ENCODE peak calls at places on chromosomes 11 and 22, in six cellular contexts. One of them, this sample, is unnamed.

GRCh38 chr11:28140689-28141455 is 32.7 kb downstream of the METTL15 start:
- DNase-seq in H1: no peak
- DNase-seq in H9: no peak
- DNase-seq in IMR-90: no peak
- DNase-seq in neuronal stem cell: no peak
- DNase-seq in trophoblast cell: peak
- DNase-seq in this sample: no peak

GRCh38 chr11:125433454-125434121 is 62.5 kb downstream of the FEZ1 start:
- DNase-seq in H1: no peak
- DNase-seq in H9: peak
- DNase-seq in IMR-90: peak
- DNase-seq in neuronal stem cell: peak
- DNase-seq in trophoblast cell: peak
- DNase-seq in this sample: peak

GRCh38 chr11:72405009-72405408 is 29.3 kb downstream of the CLPB start:
- DNase-seq in H1: no peak
- DNase-seq in H9: no peak
- DNase-seq in IMR-90: no peak
- DNase-seq in neuronal stem cell: no peak
- DNase-seq in trophoblast cell: peak
- DNase-seq in this sample: no peak

GRCh38 chr11:93846411-93846810 is 4.0 kb downstream of the VSTM5 start:
- DNase-seq in H1: no peak
- DNase-seq in H9: no peak
- DNase-seq in IMR-90: peak
- DNase-seq in neuronal stem cell: no peak
- DNase-seq in trophoblast cell: no peak
- DNase-seq in this sample: peak

GRCh38 chr11:11407065-11407737 is 54.2 kb upstream of the CSNK2A3 start:
- DNase-seq in H1: no peak
- DNase-seq in H9: no peak
- DNase-seq in IMR-90: no peak
- DNase-seq in neuronal stem cell: no peak
- DNase-seq in trophoblast cell: no peak
- DNase-seq in this sample: peak

GRCh38 chr11:11491589-11491988 is 130.2 kb downstream of the GALNT18 start:
- DNase-seq in H1: no peak
- DNase-seq in H9: no peak
- DNase-seq in IMR-90: no peak
- DNase-seq in neuronal stem cell: no peak
- DNase-seq in trophoblast cell: no peak
- DNase-seq in this sample: no peak

GRCh38 chr11:116580828-116581227 is 192.0 kb downstream of the BUD13 start:
- DNase-seq in H1: peak
- DNase-seq in H9: peak
- DNase-seq in IMR-90: no peak
- DNase-seq in neuronal stem cell: peak
- DNase-seq in trophoblast cell: no peak
- DNase-seq in this sample: no peak

GRCh38 chr11:74647404-74647803 is 55.0 kb downstream of the POLD3 start:
- DNase-seq in H1: no peak
- DNase-seq in H9: no peak
- DNase-seq in IMR-90: peak
- DNase-seq in neuronal stem cell: no peak
- DNase-seq in trophoblast cell: no peak
- DNase-seq in this sample: peak

GRCh38 chr11:133894956-133895549 is 49.7 kb upstream of the SPATA19 start:
- DNase-seq in H1: no peak
- DNase-seq in H9: peak
- DNase-seq in IMR-90: no peak
- DNase-seq in neuronal stem cell: no peak
- DNase-seq in trophoblast cell: peak
- DNase-seq in this sample: no peak

GRCh38 chr22:29574762-29575450 is 6.0 kb downstream of the NIPSNAP1 start:
- DNase-seq in H1: no peak
- DNase-seq in H9: no peak
- DNase-seq in IMR-90: no peak
- DNase-seq in neuronal stem cell: no peak
- DNase-seq in trophoblast cell: no peak
- DNase-seq in this sample: no peak

GRCh38 chr11:98587884-98588283 is 432.9 kb upstream of the CNTN5 start:
- DNase-seq in H1: no peak
- DNase-seq in H9: no peak
- DNase-seq in IMR-90: no peak
- DNase-seq in neuronal stem cell: no peak
- DNase-seq in trophoblast cell: no peak
- DNase-seq in this sample: no peak

DNA sequence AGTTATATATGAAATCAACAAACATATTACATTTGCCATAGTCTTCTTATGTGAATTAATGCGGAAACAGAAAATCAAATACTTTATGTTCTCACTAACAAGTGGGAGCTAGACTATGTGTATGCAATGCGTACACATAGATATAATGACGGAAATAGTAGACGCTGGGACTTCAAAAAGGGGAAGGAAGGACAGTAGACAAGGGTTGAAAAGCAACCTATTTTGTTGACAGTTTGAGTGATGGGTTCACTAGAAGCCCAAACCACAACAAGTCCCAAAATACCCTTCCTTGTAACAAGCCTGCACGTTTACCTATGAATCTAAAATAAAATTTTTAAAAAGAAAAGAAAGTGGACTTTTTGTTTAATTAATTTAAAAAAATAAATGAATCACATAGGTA is 430.8 kb upstream of the CNTN5 start:
- DNase-seq in H1: no peak
- DNase-seq in H9: no peak
- DNase-seq in IMR-90: no peak
- DNase-seq in neuronal stem cell: no peak
- DNase-seq in trophoblast cell: no peak
- DNase-seq in this sample: no peak
- H3K14ac ChIP-seq in H1: no peak
- H3K14ac ChIP-seq in H9: no peak
- H3K14ac ChIP-seq in IMR-90: no peak
- H3K14ac ChIP-seq in neuronal stem cell: no peak
- H3K14ac ChIP-seq in trophoblast cell: no peak
- H3K14ac ChIP-seq in this sample: no peak

GRCh38 chr11:64000740-64001514 is 14.7 kb downstream of the OTUB1 start:
- DNase-seq in H1: no peak
- DNase-seq in H9: no peak
- DNase-seq in IMR-90: no peak
- DNase-seq in neuronal stem cell: no peak
- DNase-seq in trophoblast cell: no peak
- DNase-seq in this sample: no peak
- H3K14ac ChIP-seq in H1: no peak
- H3K14ac ChIP-seq in H9: no peak
- H3K14ac ChIP-seq in IMR-90: no peak
- H3K14ac ChIP-seq in neuronal stem cell: peak
- H3K14ac ChIP-seq in trophoblast cell: peak
- H3K14ac ChIP-seq in this sample: no peak

GRCh38 chr11:57764972-57765371 is 3.4 kb downstream of the CTNND1 start:
- DNase-seq in H1: no peak
- DNase-seq in H9: no peak
- DNase-seq in IMR-90: no peak
- DNase-seq in neuronal stem cell: no peak
- DNase-seq in trophoblast cell: peak
- DNase-seq in this sample: no peak

GRCh38 chr11:57762235-57762866 is 749 bp downstream of the CTNND1 start:
- DNase-seq in H1: no peak
- DNase-seq in H9: no peak
- DNase-seq in IMR-90: no peak
- DNase-seq in neuronal stem cell: no peak
- DNase-seq in trophoblast cell: peak
- DNase-seq in this sample: peak

GRCh38 chr11:57761301-57762234 is at the start of gene CTNND1:
- DNase-seq in H1: peak
- DNase-seq in H9: peak
- DNase-seq in IMR-90: peak
- DNase-seq in neuronal stem cell: peak
- DNase-seq in trophoblast cell: peak
- DNase-seq in this sample: peak

GRCh38 chr11:57764527-57764926 is 2.9 kb downstream of the CTNND1 start:
- DNase-seq in H1: no peak
- DNase-seq in H9: no peak
- DNase-seq in IMR-90: no peak
- DNase-seq in neuronal stem cell: no peak
- DNase-seq in trophoblast cell: no peak
- DNase-seq in this sample: peak

DNA sequence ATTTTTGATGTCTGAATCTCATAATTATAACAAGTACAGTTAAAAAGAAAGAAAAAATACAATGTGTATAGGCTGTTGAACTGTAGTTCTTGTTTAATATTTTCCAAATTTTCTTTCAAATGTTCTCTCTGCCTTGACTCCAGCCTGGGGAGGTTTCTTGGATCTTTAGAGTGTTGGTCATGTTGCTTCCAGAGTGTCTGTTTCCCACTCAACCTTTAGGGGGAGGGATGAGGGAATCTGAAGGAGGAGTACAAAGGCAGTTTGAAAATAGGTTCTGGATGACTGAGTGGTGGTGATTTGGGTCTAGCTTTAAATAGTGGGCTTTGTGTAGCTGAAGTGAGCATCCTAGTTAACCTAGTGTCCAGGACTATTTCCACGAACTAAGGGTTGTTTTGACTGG is 2.0 kb downstream of the CTNND1 start:
- DNase-seq in H1: no peak
- DNase-seq in H9: no peak
- DNase-seq in IMR-90: peak
- DNase-seq in neuronal stem cell: no peak
- DNase-seq in trophoblast cell: peak
- DNase-seq in this sample: peak
- H3K14ac ChIP-seq in H1: no peak
- H3K14ac ChIP-seq in H9: no peak
- H3K14ac ChIP-seq in IMR-90: peak
- H3K14ac ChIP-seq in neuronal stem cell: no peak
- H3K14ac ChIP-seq in trophoblast cell: no peak
- H3K14ac ChIP-seq in this sample: no peak

GRCh38 chr11:13074714-13075464 is 65.8 kb downstream of the RASSF10 start:
- DNase-seq in H1: no peak
- DNase-seq in H9: no peak
- DNase-seq in IMR-90: no peak
- DNase-seq in neuronal stem cell: no peak
- DNase-seq in trophoblast cell: no peak
- DNase-seq in this sample: no peak
- H3K14ac ChIP-seq in H1: no peak
- H3K14ac ChIP-seq in H9: no peak
- H3K14ac ChIP-seq in IMR-90: no peak
- H3K14ac ChIP-seq in neuronal stem cell: no peak
- H3K14ac ChIP-seq in trophoblast cell: no peak
- H3K14ac ChIP-seq in this sample: no peak

GRCh38 chr11:131169057-131169456 is 201.4 kb upstream of the NTM start:
- DNase-seq in H1: no peak
- DNase-seq in H9: no peak
- DNase-seq in IMR-90: no peak
- DNase-seq in neuronal stem cell: no peak
- DNase-seq in trophoblast cell: no peak
- DNase-seq in this sample: no peak

GRCh38 chr11:131172011-131172410 is 198.4 kb upstream of the NTM start:
- DNase-seq in H1: no peak
- DNase-seq in H9: no peak
- DNase-seq in IMR-90: no peak
- DNase-seq in neuronal stem cell: no peak
- DNase-seq in trophoblast cell: no peak
- DNase-seq in this sample: no peak
- H3K14ac ChIP-seq in H1: no peak
- H3K14ac ChIP-seq in H9: no peak
- H3K14ac ChIP-seq in IMR-90: no peak
- H3K14ac ChIP-seq in neuronal stem cell: no peak
- H3K14ac ChIP-seq in trophoblast cell: no peak
- H3K14ac ChIP-seq in this sample: no peak

GRCh38 chr11:58691675-58692074 is 40.1 kb downstream of the GLYAT start:
- DNase-seq in H1: no peak
- DNase-seq in H9: no peak
- DNase-seq in IMR-90: no peak
- DNase-seq in neuronal stem cell: no peak
- DNase-seq in trophoblast cell: peak
- DNase-seq in this sample: no peak
- H3K14ac ChIP-seq in H1: no peak
- H3K14ac ChIP-seq in H9: no peak
- H3K14ac ChIP-seq in IMR-90: no peak
- H3K14ac ChIP-seq in neuronal stem cell: no peak
- H3K14ac ChIP-seq in trophoblast cell: no peak
- H3K14ac ChIP-seq in this sample: no peak

GRCh38 chr22:23035557-23036277 is 34.6 kb upstream of the GNAZ start:
- DNase-seq in H1: no peak
- DNase-seq in H9: no peak
- DNase-seq in IMR-90: no peak
- DNase-seq in neuronal stem cell: no peak
- DNase-seq in trophoblast cell: no peak
- DNase-seq in this sample: no peak
- H3K14ac ChIP-seq in H1: no peak
- H3K14ac ChIP-seq in H9: no peak
- H3K14ac ChIP-seq in IMR-90: no peak
- H3K14ac ChIP-seq in neuronal stem cell: no peak
- H3K14ac ChIP-seq in trophoblast cell: no peak
- H3K14ac ChIP-seq in this sample: no peak

GRCh38 chr11:119262668-119263351 is 54.1 kb downstream of the MCAM start:
- DNase-seq in H1: no peak
- DNase-seq in H9: no peak
- DNase-seq in IMR-90: peak
- DNase-seq in neuronal stem cell: no peak
- DNase-seq in trophoblast cell: no peak
- DNase-seq in this sample: peak

GRCh38 chr11:119263352-119263940 is 53.5 kb downstream of the MCAM start:
- DNase-seq in H1: no peak
- DNase-seq in H9: no peak
- DNase-seq in IMR-90: peak
- DNase-seq in neuronal stem cell: no peak
- DNase-seq in trophoblast cell: no peak
- DNase-seq in this sample: peak

GRCh38 chr11:119258983-119259382 is 52.8 kb downstream of the CBL start:
- DNase-seq in H1: no peak
- DNase-seq in H9: no peak
- DNase-seq in IMR-90: peak
- DNase-seq in neuronal stem cell: no peak
- DNase-seq in trophoblast cell: no peak
- DNase-seq in this sample: peak

GRCh38 chr11:119254239-119254638 is 48.1 kb downstream of the CBL start:
- DNase-seq in H1: no peak
- DNase-seq in H9: no peak
- DNase-seq in IMR-90: no peak
- DNase-seq in neuronal stem cell: no peak
- DNase-seq in trophoblast cell: no peak
- DNase-seq in this sample: no peak

GRCh38 chr11:119258180-119258579 is 52.0 kb downstream of the CBL start:
- DNase-seq in H1: no peak
- DNase-seq in H9: no peak
- DNase-seq in IMR-90: no peak
- DNase-seq in neuronal stem cell: no peak
- DNase-seq in trophoblast cell: peak
- DNase-seq in this sample: no peak
- H3K14ac ChIP-seq in H1: no peak
- H3K14ac ChIP-seq in H9: no peak
- H3K14ac ChIP-seq in IMR-90: no peak
- H3K14ac ChIP-seq in neuronal stem cell: no peak
- H3K14ac ChIP-seq in trophoblast cell: no peak
- H3K14ac ChIP-seq in this sample: no peak

This sample was measured in mesenchymal stem cell.